ENCODE peak calls at places on chromosomes 2 and 18, in eight cellular contexts. One of them, this sample, is unnamed. For H3K36me3, the result is how much of the 10 kb centered on the place peaks cover.

GRCh38 chr2:207854484-207855386 is 85.0 kb upstream of the FZD5 start:
- DNase-seq in neural progenitor cell: no peak
- DNase-seq in BE2C: no peak
- DNase-seq in hepatocyte: no peak
- DNase-seq in transverse colon: no peak
- DNase-seq in tibial nerve: no peak
- DNase-seq in thoracic aorta: no peak
- DNase-seq in Panc1: no peak
- DNase-seq in this sample: no peak

GRCh38 chr18:25229858-25230257 is 122.1 kb downstream of the ZNF521 start:
- DNase-seq in neural progenitor cell: no peak
- DNase-seq in BE2C: no peak
- DNase-seq in hepatocyte: no peak
- DNase-seq in transverse colon: no peak
- DNase-seq in tibial nerve: no peak
- DNase-seq in thoracic aorta: no peak
- DNase-seq in Panc1: no peak
- DNase-seq in this sample: no peak

GRCh38 chr2:177171418-177171865 is 41.2 kb upstream of the HNRNPA3 start:
- DNase-seq in neural progenitor cell: no peak
- DNase-seq in BE2C: peak
- DNase-seq in hepatocyte: no peak
- DNase-seq in transverse colon: no peak
- DNase-seq in tibial nerve: no peak
- DNase-seq in thoracic aorta: no peak
- DNase-seq in Panc1: no peak
- DNase-seq in this sample: no peak

GRCh38 chr2:119205001-119205669 is 18.5 kb upstream of the STEAP3 start:
- DNase-seq in neural progenitor cell: no peak
- DNase-seq in BE2C: no peak
- DNase-seq in hepatocyte: no peak
- DNase-seq in transverse colon: no peak
- DNase-seq in tibial nerve: no peak
- DNase-seq in thoracic aorta: no peak
- DNase-seq in Panc1: no peak
- DNase-seq in this sample: no peak

GRCh38 chr2:201218780-201219179 is 35.8 kb downstream of the CASP10 start:
- DNase-seq in neural progenitor cell: no peak
- DNase-seq in BE2C: no peak
- DNase-seq in hepatocyte: no peak
- DNase-seq in transverse colon: peak
- DNase-seq in tibial nerve: no peak
- DNase-seq in thoracic aorta: no peak
- DNase-seq in Panc1: no peak
- DNase-seq in this sample: no peak

GRCh38 chr2:31125918-31126695 is 12.1 kb downstream of the GALNT14 start:
- DNase-seq in neural progenitor cell: no peak
- DNase-seq in BE2C: no peak
- DNase-seq in hepatocyte: no peak
- DNase-seq in transverse colon: no peak
- DNase-seq in tibial nerve: no peak
- DNase-seq in thoracic aorta: no peak
- DNase-seq in Panc1: no peak
- DNase-seq in this sample: no peak

GRCh38 chr2:227205701-227206100 is 41.3 kb downstream of the COL4A3 start:
- DNase-seq in neural progenitor cell: peak
- DNase-seq in BE2C: no peak
- DNase-seq in hepatocyte: no peak
- DNase-seq in transverse colon: no peak
- DNase-seq in tibial nerve: no peak
- DNase-seq in thoracic aorta: no peak
- DNase-seq in Panc1: no peak
- DNase-seq in this sample: no peak

GRCh38 chr2:156129227-156129626 is 203.3 kb downstream of the NR4A2 start:
- DNase-seq in neural progenitor cell: no peak
- DNase-seq in BE2C: no peak
- DNase-seq in hepatocyte: no peak
- DNase-seq in transverse colon: no peak
- DNase-seq in tibial nerve: no peak
- DNase-seq in thoracic aorta: no peak
- DNase-seq in Panc1: no peak
- DNase-seq in this sample: no peak

GRCh38 chr2:172972005-172972619 is 103.5 kb upstream of the MAP3K20 start:
- DNase-seq in neural progenitor cell: peak
- DNase-seq in BE2C: peak
- DNase-seq in hepatocyte: peak
- DNase-seq in transverse colon: peak
- DNase-seq in tibial nerve: no peak
- DNase-seq in thoracic aorta: no peak
- DNase-seq in Panc1: no peak
- DNase-seq in this sample: peak

GRCh38 chr2:216775043-216775453 is 79.7 kb upstream of the IGFBP5 start:
- DNase-seq in neural progenitor cell: no peak
- DNase-seq in BE2C: peak
- DNase-seq in hepatocyte: peak
- DNase-seq in transverse colon: no peak
- DNase-seq in tibial nerve: no peak
- DNase-seq in thoracic aorta: peak
- DNase-seq in Panc1: no peak
- DNase-seq in this sample: no peak

GRCh38 chr18:69599377-69599776 is 198.7 kb downstream of the DOK6 start:
- DNase-seq in neural progenitor cell: no peak
- DNase-seq in BE2C: no peak
- DNase-seq in hepatocyte: no peak
- DNase-seq in transverse colon: no peak
- DNase-seq in tibial nerve: no peak
- DNase-seq in thoracic aorta: no peak
- DNase-seq in Panc1: no peak
- DNase-seq in this sample: no peak

GRCh38 chr2:63654959-63655358 is 66.2 kb downstream of the MDH1 start:
- DNase-seq in neural progenitor cell: no peak
- DNase-seq in BE2C: no peak
- DNase-seq in hepatocyte: no peak
- DNase-seq in transverse colon: no peak
- DNase-seq in tibial nerve: no peak
- DNase-seq in thoracic aorta: no peak
- DNase-seq in Panc1: no peak
- DNase-seq in this sample: no peak

GRCh38 chr2:241701155-241701404 is 759 bp upstream of the ING5 start:
- DNase-seq in neural progenitor cell: no peak
- DNase-seq in BE2C: no peak
- DNase-seq in hepatocyte: no peak
- DNase-seq in transverse colon: no peak
- DNase-seq in tibial nerve: no peak
- DNase-seq in thoracic aorta: no peak
- DNase-seq in Panc1: peak
- DNase-seq in this sample: no peak

GRCh38 chr18:10488022-10488421 is 33.6 kb downstream of the APCDD1 start:
- DNase-seq in neural progenitor cell: no peak
- DNase-seq in BE2C: no peak
- DNase-seq in hepatocyte: no peak
- DNase-seq in transverse colon: no peak
- DNase-seq in tibial nerve: no peak
- DNase-seq in thoracic aorta: no peak
- DNase-seq in Panc1: no peak
- DNase-seq in this sample: no peak

GRCh38 chr2:157784169-157784822 is 91.8 kb downstream of the ACVR1 start:
- DNase-seq in neural progenitor cell: no peak
- DNase-seq in BE2C: no peak
- DNase-seq in hepatocyte: peak
- DNase-seq in transverse colon: peak
- DNase-seq in tibial nerve: no peak
- DNase-seq in thoracic aorta: peak
- DNase-seq in Panc1: no peak
- DNase-seq in this sample: peak

GRCh38 chr2:25035537-25036220 is 6.2 kb upstream of the EFR3B start:
- DNase-seq in neural progenitor cell: no peak
- DNase-seq in BE2C: no peak
- DNase-seq in hepatocyte: no peak
- DNase-seq in transverse colon: no peak
- DNase-seq in tibial nerve: no peak
- DNase-seq in thoracic aorta: no peak
- DNase-seq in Panc1: no peak
- DNase-seq in this sample: no peak

GRCh38 chr18:74476154-74476553 is 19.0 kb upstream of the DIPK1C start:
- DNase-seq in neural progenitor cell: peak
- DNase-seq in BE2C: peak
- DNase-seq in hepatocyte: peak
- DNase-seq in transverse colon: no peak
- DNase-seq in tibial nerve: no peak
- DNase-seq in thoracic aorta: no peak
- DNase-seq in Panc1: no peak
- DNase-seq in this sample: no peak
- TF ChIP-seq CTCF in neural progenitor cell: peak
- TF ChIP-seq CTCF in BE2C: peak
- TF ChIP-seq CTCF in hepatocyte: peak
- TF ChIP-seq CTCF in transverse colon: peak
- TF ChIP-seq CTCF in tibial nerve: peak
- TF ChIP-seq CTCF in thoracic aorta: peak
- TF ChIP-seq CTCF in Panc1: peak
- TF ChIP-seq CTCF in this sample: no peak

GRCh38 chr2:32472605-32473004 is 115.8 kb downstream of the BIRC6 start:
- DNase-seq in neural progenitor cell: no peak
- DNase-seq in BE2C: no peak
- DNase-seq in hepatocyte: no peak
- DNase-seq in transverse colon: no peak
- DNase-seq in tibial nerve: no peak
- DNase-seq in thoracic aorta: no peak
- DNase-seq in Panc1: no peak
- DNase-seq in this sample: no peak
- H3K36me3 ChIP-seq in neural progenitor cell: under half
- H3K36me3 ChIP-seq in BE2C: under half
- H3K36me3 ChIP-seq in hepatocyte: under half
- H3K36me3 ChIP-seq in transverse colon: under half
- H3K36me3 ChIP-seq in tibial nerve: half or more
- H3K36me3 ChIP-seq in thoracic aorta: under half
- H3K36me3 ChIP-seq in Panc1: under half
- H3K36me3 ChIP-seq in this sample: under half

GRCh38 chr2:56184500-56184996 is 758 bp downstream of the CCDC85A start:
- DNase-seq in neural progenitor cell: peak
- DNase-seq in BE2C: no peak
- DNase-seq in hepatocyte: peak
- DNase-seq in transverse colon: no peak
- DNase-seq in tibial nerve: no peak
- DNase-seq in thoracic aorta: no peak
- DNase-seq in Panc1: no peak
- DNase-seq in this sample: peak
- H3K4me3 ChIP-seq in neural progenitor cell: peak
- H3K4me3 ChIP-seq in BE2C: no peak
- H3K4me3 ChIP-seq in hepatocyte: peak
- H3K4me3 ChIP-seq in transverse colon: peak
- H3K4me3 ChIP-seq in tibial nerve: peak
- H3K4me3 ChIP-seq in thoracic aorta: peak
- H3K4me3 ChIP-seq in Panc1: peak
- H3K4me3 ChIP-seq in this sample: no peak

DNA sequence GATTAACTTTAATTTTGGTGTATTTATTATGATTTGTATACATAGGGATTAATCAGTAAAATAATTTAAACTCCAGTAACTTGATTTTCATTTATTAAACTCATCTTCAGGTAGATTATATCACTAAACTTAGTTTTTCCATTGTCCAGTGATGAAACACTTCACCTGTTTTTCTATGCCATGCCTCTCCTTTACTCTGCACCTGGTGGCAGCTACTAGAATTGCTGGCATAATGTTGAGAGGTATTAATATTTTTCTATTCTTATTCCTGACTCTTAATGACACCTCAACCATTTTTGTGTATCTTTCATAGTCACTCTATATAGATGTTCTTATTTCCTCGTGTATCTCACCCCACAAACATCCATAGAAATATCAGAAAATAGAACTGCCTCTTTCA is 940.3 kb upstream of the CRIM1 start:
- DNase-seq in neural progenitor cell: no peak
- DNase-seq in BE2C: no peak
- DNase-seq in hepatocyte: no peak
- DNase-seq in transverse colon: no peak
- DNase-seq in tibial nerve: no peak
- DNase-seq in thoracic aorta: no peak
- DNase-seq in Panc1: no peak
- DNase-seq in this sample: no peak
- TF ChIP-seq CTCF in neural progenitor cell: peak
- TF ChIP-seq CTCF in BE2C: peak
- TF ChIP-seq CTCF in hepatocyte: peak
- TF ChIP-seq CTCF in transverse colon: peak
- TF ChIP-seq CTCF in tibial nerve: no peak
- TF ChIP-seq CTCF in thoracic aorta: peak
- TF ChIP-seq CTCF in Panc1: peak
- TF ChIP-seq CTCF in this sample: no peak

GRCh38 chr2:169039702-169040101 is 8.6 kb upstream of the ABCB11 start:
- DNase-seq in neural progenitor cell: no peak
- DNase-seq in BE2C: no peak
- DNase-seq in hepatocyte: no peak
- DNase-seq in transverse colon: no peak
- DNase-seq in tibial nerve: no peak
- DNase-seq in thoracic aorta: no peak
- DNase-seq in Panc1: no peak
- DNase-seq in this sample: no peak
- H3K36me3 ChIP-seq in neural progenitor cell: under half
- H3K36me3 ChIP-seq in BE2C: under half
- H3K36me3 ChIP-seq in hepatocyte: under half
- H3K36me3 ChIP-seq in transverse colon: under half
- H3K36me3 ChIP-seq in tibial nerve: under half
- H3K36me3 ChIP-seq in thoracic aorta: under half
- H3K36me3 ChIP-seq in Panc1: under half
- H3K36me3 ChIP-seq in this sample: under half

DNA sequence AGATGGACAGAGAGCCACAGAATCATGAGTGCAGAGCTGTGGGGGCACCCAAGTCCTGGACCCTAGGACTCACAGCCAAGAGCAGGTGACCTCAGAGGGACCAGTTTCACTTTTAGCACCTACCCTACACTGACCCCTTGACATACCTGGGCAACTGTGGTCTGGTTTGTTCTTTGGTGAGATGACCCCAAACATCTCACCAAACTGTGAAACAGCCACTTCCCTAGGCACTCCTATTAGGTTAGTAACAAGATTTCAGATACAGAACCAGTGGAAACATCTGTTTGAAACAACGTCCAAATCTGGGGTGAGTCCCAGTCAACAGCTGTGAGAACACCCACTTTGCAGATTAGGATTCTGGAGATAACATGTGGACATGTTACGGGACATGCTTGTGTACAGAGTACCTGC is 1.9 kb upstream of the ZFP36L2 start:
- DNase-seq in neural progenitor cell: no peak
- DNase-seq in BE2C: no peak
- DNase-seq in hepatocyte: no peak
- DNase-seq in transverse colon: no peak
- DNase-seq in tibial nerve: no peak
- DNase-seq in thoracic aorta: no peak
- DNase-seq in Panc1: no peak
- DNase-seq in this sample: no peak
- H3K4me3 ChIP-seq in neural progenitor cell: no peak
- H3K4me3 ChIP-seq in BE2C: no peak
- H3K4me3 ChIP-seq in hepatocyte: no peak
- H3K4me3 ChIP-seq in transverse colon: no peak
- H3K4me3 ChIP-seq in tibial nerve: no peak
- H3K4me3 ChIP-seq in thoracic aorta: peak
- H3K4me3 ChIP-seq in Panc1: no peak
- H3K4me3 ChIP-seq in this sample: no peak

This sample was measured in mucosa of descending colon.